ENCODE peak calls at places on chromosome 14, in seven cellular contexts. F, J, Z, P, K, E and L are unnamed samples.

GRCh38 chr14:54796961-54797360 is 105.7 kb downstream of the GCH1 start:
- DNase-seq in F (no peak), P (no peak), E (peak; percentile 72), K (no peak), J (no peak), Z (no peak), L (peak; percentile 75)

GRCh38 chr14:100654814-100655795 is 67.9 kb upstream of the BEGAIN start:
- DNase-seq in Z (no peak), K (peak; percentile 38), J (no peak), F (peak; percentile 76), P (peak; percentile 48), E (no peak), L (peak; percentile 67)

GRCh38 chr14:62189698-62190097 is 427.5 kb downstream of the SNAPC1 start:
- DNase-seq in F (no peak), E (peak; percentile 78), P (no peak), K (no peak), Z (no peak), J (no peak), L (peak; percentile 47)

GRCh38 chr14:68632591-68632895 is 160.3 kb downstream of the ZFP36L1 start:
- DNase-seq in E (no peak), F (no peak), Z (no peak), P (no peak), K (no peak), J (no peak), L (no peak)

GRCh38 chr14:83734431-83734830 is 1795.5 kb upstream of the FLRT2 start:
- DNase-seq in E (no peak), Z (no peak), K (no peak), F (no peak), J (no peak), P (no peak), L (no peak)

GRCh38 chr14:69004731-69005431 is 25.8 kb upstream of the ACTN1 start:
- DNase-seq in J (no peak), Z (no peak), K (no peak), P (no peak), E (peak; percentile 45), F (no peak), L (peak; percentile 31)

GRCh38 chr14:89669209-89669608 is 252.2 kb upstream of the FOXN3 start:
- DNase-seq in Z (peak; percentile 98), K (no peak), E (no peak), J (peak; percentile 74), F (no peak), P (no peak), L (no peak)

GRCh38 chr14:49768301-49769121 is 558 bp downstream of the KLHDC2 start:
- DNase-seq in Z (peak; percentile 7), J (peak; percentile 61), K (peak; percentile 81), E (peak; percentile 81), P (peak; percentile 57), F (peak; percentile 55), L (peak; percentile 74)

GRCh38 chr14:102120888-102121287 is 18.8 kb upstream of the WDR20 start:
- DNase-seq in E (no peak), P (no peak), J (no peak), Z (no peak), K (no peak), F (no peak), L (peak; percentile 20)

GRCh38 chr14:99604766-99605298 is 825 bp upstream of the CCDC85C start:
- DNase-seq in P (no peak), F (peak; percentile 46), E (no peak), K (peak; percentile 46), J (no peak), Z (peak; percentile 22), L (peak; percentile 39)

GRCh38 chr14:37328673-37329072 is 130.9 kb downstream of the MIPOL1 start:
- DNase-seq in J (no peak), E (no peak), F (no peak), P (no peak), Z (no peak), K (no peak), L (no peak)

GRCh38 chr14:100820945-100821344 is 5.0 kb upstream of the MEG3 start:
- DNase-seq in E (no peak), F (no peak), Z (no peak), K (no peak), P (no peak), J (no peak), L (no peak)

GRCh38 chr14:102675396-102675795 is 82.9 kb downstream of the RCOR1 start:
- DNase-seq in E (no peak), Z (no peak), J (no peak), P (no peak), K (no peak), F (no peak), L (peak; percentile 92)

GRCh38 chr14:98792171-98792570 is 479.8 kb downstream of the BCL11B start:
- DNase-seq in E (no peak), K (no peak), J (no peak), F (no peak), P (no peak), Z (no peak), L (no peak)

GRCh38 chr14:51602176-51602759 is 49.4 kb upstream of the FRMD6 start:
- DNase-seq in Z (no peak), E (no peak), P (no peak), F (no peak), J (no peak), K (no peak), L (no peak)

GRCh38 chr14:30603402-30603801 is 18.7 kb upstream of the SCFD1 start:
- DNase-seq in F (no peak), Z (no peak), K (no peak), E (no peak), J (no peak), P (no peak), L (no peak)

GRCh38 chr14:21227981-21228380 is 41.3 kb downstream of the HNRNPC start:
- DNase-seq in K (no peak), Z (no peak), P (no peak), F (no peak), J (no peak), E (no peak), L (peak; percentile 89)

GRCh38 chr14:42532194-42532593 is 925.5 kb downstream of the LRFN5 start:
- DNase-seq in P (no peak), E (no peak), J (no peak), K (no peak), F (no peak), Z (no peak), L (no peak)

GRCh38 chr14:69606258-69606657 is 5.1 kb upstream of the SUSD6 start:
- DNase-seq in Z (no peak), J (no peak), F (no peak), E (peak; percentile 38), K (no peak), P (no peak), L (no peak)